ENCODE peak calls at places on chromosome 20, in four cellular contexts. G is astrocyte of the spinal cord, E is GM12865, W is heart right ventricle. K is an unnamed sample.

GRCh38 chr20:24481188-24481587 is 11.8 kb downstream of the SYNDIG1 start:
- DNase-seq in E (no peak), W (no peak), G (no peak), K (no peak)

GRCh38 chr20:31823360-31824124 is 4.4 kb downstream of the MYLK2 start:
- DNase-seq in W (no peak), G (no peak), E (no peak), K (peak; percentile 37)

GRCh38 chr20:49435639-49436038 is 46.8 kb downstream of the KCNB1 start:
- DNase-seq in E (no peak), G (no peak), W (no peak), K (no peak)

GRCh38 chr20:50594591-50595432 is 84.6 kb downstream of the PTPN1 start:
- DNase-seq in E (peak; percentile 38), G (no peak), W (no peak), K (peak; percentile 21)

GRCh38 chr20:62995898-62996595 is 10.7 kb downstream of the BHLHE23 start:
- DNase-seq in G (no peak), W (no peak), E (no peak), K (no peak)

GRCh38 chr20:46552460-46553420 is 2.3 kb upstream of the OCSTAMP start:
- DNase-seq in E (peak; percentile 88), W (no peak), G (no peak), K (peak; percentile 94)

GRCh38 chr20:37775200-37775599 is 81.4 kb downstream of the CTNNBL1 start:
- DNase-seq in G (no peak), W (no peak), E (no peak), K (no peak)

GRCh38 chr20:49724637-49725606 is 11.2 kb upstream of the B4GALT5 start:
- DNase-seq in E (no peak), G (no peak), W (peak; percentile 83), K (peak; percentile 87)

GRCh38 chr20:61878478-61879302 is 187.0 kb downstream of the TAF4 start:
- DNase-seq in G (no peak), W (no peak), E (no peak), K (no peak)

GRCh38 chr20:54219751-54220426 is 12.0 kb downstream of the PFDN4 start:
- DNase-seq in E (no peak), G (peak; percentile 52), W (no peak), K (peak; percentile 31)

GRCh38 chr20:41865938-41866337 is 247.8 kb upstream of the CHD6 start:
- DNase-seq in W (no peak), G (no peak), E (no peak), K (no peak)

GRCh38 chr20:18090044-18090443 is 32.3 kb upstream of the OVOL2 start:
- DNase-seq in E (no peak), W (no peak), G (no peak), K (peak; percentile 12)

GRCh38 chr20:62332989-62333819 is 30.4 kb downstream of the ADRM1 start:
- DNase-seq in G (no peak), E (no peak), W (no peak), K (no peak)

K was measured in NB4.